ENCODE peak calls at places on chromosomes 16 and 17, in nine cellular contexts. S, C, D, P, W, Q, I, V and F are unnamed samples.

GRCh38 chr16:12257926-12258561 is 281.5 kb downstream of the SNX29 start:
- DNase-seq in W (no peak), D (no peak), V (no peak), P (no peak), S (peak), Q (no peak), I (no peak), C (no peak), F (no peak)

GRCh38 chr17:36627101-36627500 is 25.7 kb downstream of the MRM1 start:
- DNase-seq in C (no peak), P (no peak), S (no peak), W (no peak), V (no peak), I (no peak), D (no peak), Q (no peak), F (no peak)

GRCh38 chr16:75550211-75550662 is 5.8 kb downstream of the TMEM231 start:
- DNase-seq in D (peak), W (peak), P (peak), C (no peak), S (no peak), Q (no peak), I (no peak), V (peak), F (peak)

GRCh38 chr16:58024673-58025350 is 742 bp upstream of the MMP15 start:
- DNase-seq in I (peak), W (no peak), S (peak), V (no peak), P (no peak), D (no peak), Q (no peak), C (peak), F (peak)

GRCh38 chr16:50624449-50624782 is 56.7 kb downstream of the SNX20 start:
- DNase-seq in C (peak), S (no peak), I (no peak), D (no peak), Q (no peak), W (no peak), V (no peak), P (no peak), F (no peak)

GRCh38 chr17:45672301-45672700 is 111.8 kb upstream of the CRHR1 start:
- DNase-seq in I (no peak), D (no peak), Q (no peak), W (no peak), C (no peak), S (no peak), V (no peak), P (no peak), F (no peak)

GRCh38 chr17:17539591-17539990 is 43.4 kb upstream of the RASD1 start:
- DNase-seq in I (no peak), Q (no peak), P (no peak), V (no peak), C (no peak), W (no peak), D (no peak), S (no peak), F (no peak)

GRCh38 chr17:16991349-16992009 is 19.6 kb upstream of the TNFRSF13B start:
- DNase-seq in W (peak), I (peak), D (peak), S (peak), Q (peak), V (peak), C (peak), P (peak), F (peak)

GRCh38 chr16:74577882-74578366 is 29.0 kb downstream of the GLG1 start:
- DNase-seq in I (peak), Q (no peak), C (no peak), V (no peak), P (no peak), D (peak), W (no peak), S (no peak), F (no peak)

GRCh38 chr16:3004781-3005284 is 7.9 kb upstream of the CLDN9 start:
- DNase-seq in C (no peak), I (peak), P (no peak), W (no peak), D (no peak), Q (no peak), V (no peak), S (peak), F (peak)

GRCh38 chr17:47889734-47890529 is 6.1 kb upstream of the SP2 start:
- DNase-seq in Q (peak), S (peak), W (peak), P (peak), D (peak), V (peak), C (peak), I (peak), F (peak)

GRCh38 chr16:22186517-22186916 is 19.6 kb upstream of the EEF2K start:
- DNase-seq in D (no peak), S (no peak), P (no peak), I (no peak), Q (no peak), C (no peak), W (no peak), V (no peak), F (no peak)

GRCh38 chr17:42997984-42998938 is at the start of gene RPL27:
- DNase-seq in D (peak), C (peak), S (peak), I (peak), V (peak), P (peak), Q (peak), W (peak), F (peak)

GRCh38 chr17:80791758-80792284 is 199.8 kb upstream of the CHMP6 start:
- DNase-seq in V (peak), Q (peak), P (no peak), W (no peak), D (peak), I (peak), C (peak), S (no peak), F (peak)

GRCh38 chr16:81589975-81590650 is 145.5 kb downstream of the CMIP start:
- DNase-seq in P (no peak), Q (no peak), I (peak), D (no peak), V (no peak), C (peak), W (no peak), S (no peak), F (no peak)

GRCh38 chr16:67801889-67802288 is 4.5 kb downstream of the RANBP10 start:
- DNase-seq in Q (no peak), P (no peak), I (no peak), V (no peak), D (no peak), W (no peak), C (no peak), S (no peak), F (no peak)

GRCh38 chr16:51550785-51551184 is 399.7 kb upstream of the SALL1 start:
- DNase-seq in W (no peak), V (no peak), P (no peak), Q (no peak), I (no peak), C (no peak), D (peak), S (no peak), F (no peak)

GRCh38 chr17:15957608-15958307 is 12.8 kb downstream of the ADORA2B start:
- DNase-seq in D (no peak), Q (no peak), S (no peak), I (peak), P (no peak), C (peak), W (no peak), V (no peak), F (no peak)

GRCh38 chr16:14121872-14122271 is 50.8 kb downstream of the MRTFB start:
- DNase-seq in I (no peak), C (no peak), P (no peak), W (no peak), Q (no peak), V (no peak), D (no peak), S (no peak), F (no peak)

GRCh38 chr17:915416-916201 is 64.0 kb downstream of the NXN start:
- DNase-seq in V (no peak), Q (no peak), W (no peak), P (no peak), D (no peak), I (no peak), C (no peak), S (peak), F (no peak)

GRCh38 chr17:73594598-73594997 is 49.6 kb downstream of the SDK2 start:
- DNase-seq in W (no peak), P (no peak), C (no peak), V (no peak), S (no peak), I (no peak), Q (no peak), D (no peak), F (no peak)

GRCh38 chr16:1344499-1344898 is 7.2 kb downstream of the TSR3 start:
- DNase-seq in Q (no peak), W (no peak), P (no peak), D (no peak), I (no peak), C (no peak), S (no peak), V (no peak), F (no peak)

GRCh38 chr16:84503751-84504395 is 586 bp downstream of the MEAK7 start:
- DNase-seq in P (no peak), C (no peak), S (no peak), V (no peak), Q (peak), I (peak), D (peak), W (no peak), F (no peak)

GRCh38 chr16:4021070-4021779 is 95.0 kb downstream of the ADCY9 start:
- DNase-seq in S (no peak), P (peak), Q (no peak), V (no peak), W (no peak), I (peak), C (peak), D (no peak), F (peak)

GRCh38 chr16:85444879-85445778 is 168.0 kb upstream of the GSE1 start:
- DNase-seq in S (no peak), W (peak), I (no peak), Q (no peak), C (no peak), V (no peak), D (no peak), P (peak), F (no peak)

GRCh38 chr17:11372692-11373091 is 131.7 kb downstream of the SHISA6 start:
- DNase-seq in D (no peak), V (no peak), I (no peak), C (no peak), W (peak), S (no peak), P (no peak), Q (no peak), F (no peak)

GRCh38 chr16:445566-445965 is 20.1 kb downstream of the RAB11FIP3 start:
- DNase-seq in P (no peak), D (no peak), V (no peak), I (no peak), C (no peak), W (no peak), Q (no peak), S (no peak), F (no peak)

GRCh38 chr16:86516618-86517003 is 6.3 kb downstream of the FOXF1 start:
- DNase-seq in I (no peak), W (no peak), C (peak), P (no peak), S (no peak), Q (no peak), V (no peak), D (peak), F (no peak)

GRCh38 chr16:88633684-88634140 is 4.7 kb upstream of the IL17C start:
- DNase-seq in Q (peak), V (peak), P (no peak), S (peak), D (peak), W (peak), C (peak), I (no peak), F (no peak)

GRCh38 chr17:8839410-8839935 is 28.0 kb downstream of the PIK3R6 start:
- DNase-seq in V (no peak), P (no peak), I (no peak), W (no peak), S (no peak), D (no peak), C (no peak), Q (no peak), F (no peak)

GRCh38 chr16:59252317-59252716 is 518.2 kb upstream of the GOT2 start:
- DNase-seq in P (no peak), C (no peak), Q (no peak), S (peak), D (no peak), I (no peak), W (no peak), V (no peak), F (no peak)

GRCh38 chr17:79008666-79009387 is 737 bp downstream of the CANT1 start:
- DNase-seq in D (no peak), W (no peak), Q (no peak), P (no peak), S (no peak), C (no peak), I (no peak), V (no peak), F (no peak)

GRCh38 chr17:59366773-59367656 is 35.6 kb downstream of the YPEL2 start:
- DNase-seq in D (peak), I (peak), S (peak), P (peak), V (peak), W (no peak), Q (peak), C (no peak), F (peak)

GRCh38 chr16:23290189-23291062 is 11.7 kb upstream of the SCNN1B start:
- DNase-seq in V (no peak), I (peak), W (no peak), P (no peak), C (no peak), S (no peak), Q (no peak), D (no peak), F (no peak)

GRCh38 chr17:71229036-71229435 is 891.8 kb upstream of the SOX9 start:
- DNase-seq in S (no peak), C (no peak), I (no peak), V (no peak), D (peak), Q (no peak), P (no peak), W (no peak), F (no peak)

GRCh38 chr17:41910701-41911391 is 7.9 kb downstream of the ACLY start:
- DNase-seq in W (no peak), D (peak), S (no peak), P (no peak), I (no peak), C (no peak), V (peak), Q (no peak), F (no peak)

GRCh38 chr17:73496232-73496631 is 148.0 kb downstream of the SDK2 start:
- DNase-seq in W (no peak), Q (no peak), C (no peak), P (no peak), I (no peak), D (no peak), V (no peak), S (no peak), F (no peak)

DNA sequence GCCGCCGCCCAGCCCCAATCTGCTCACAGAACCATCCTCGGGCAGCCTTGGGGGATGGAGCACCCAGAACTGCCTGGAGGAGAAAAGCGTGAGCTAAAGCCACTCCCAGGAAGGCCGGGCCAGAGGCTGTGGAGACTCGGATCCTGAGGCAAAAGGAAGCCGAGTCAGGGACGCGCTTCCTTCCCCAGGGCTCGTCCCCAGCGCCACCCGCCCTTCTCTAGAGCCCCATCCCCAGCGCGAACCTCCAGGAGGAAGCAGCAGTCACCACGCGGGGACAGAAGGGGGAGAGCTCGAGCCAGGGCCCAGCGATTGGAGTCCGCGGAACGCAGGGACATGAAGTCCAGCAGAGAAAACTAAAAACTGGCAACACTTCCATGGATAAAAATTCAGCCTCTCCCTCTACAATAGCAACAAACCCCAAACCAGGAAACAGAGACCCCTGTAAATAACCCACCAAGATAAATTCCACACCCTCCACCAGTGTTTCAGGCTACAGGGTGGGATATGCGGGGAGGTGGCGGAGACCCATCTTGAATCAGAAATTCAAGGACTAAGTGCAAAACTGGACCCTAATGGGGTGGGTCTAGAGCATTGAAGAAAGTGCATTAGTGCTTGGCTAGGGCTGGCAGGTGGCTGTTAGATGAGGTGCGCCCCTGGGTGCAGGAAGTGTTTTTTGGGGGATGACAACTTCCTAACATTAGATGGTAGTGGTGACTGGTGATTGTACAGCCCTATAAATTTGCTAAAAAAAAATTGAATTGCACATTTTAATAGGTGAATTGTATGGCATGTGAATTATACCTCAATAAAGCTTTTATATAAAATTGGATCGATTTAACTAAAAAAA is 116.1 kb upstream of the METRNL start:
- DNase-seq in P (peak), W (no peak), S (peak), Q (peak), D (peak), V (peak), C (peak), I (no peak), F (peak)
- H3K4me3 ChIP-seq in P (no peak), W (no peak), S (no peak), Q (no peak), D (no peak), V (peak), C (peak), I (no peak), F (no peak)

GRCh38 chr16:72856797-72857196 is 191.1 kb downstream of the ZFHX3 start:
- DNase-seq in C (no peak), I (no peak), W (no peak), Q (no peak), S (no peak), V (peak), P (no peak), D (no peak), F (no peak)
- TF ChIP-seq CTCF in C (no peak), I (peak), W (peak), Q (no peak), S (peak), V (peak), P (peak), D (peak), F (no peak)

DNA sequence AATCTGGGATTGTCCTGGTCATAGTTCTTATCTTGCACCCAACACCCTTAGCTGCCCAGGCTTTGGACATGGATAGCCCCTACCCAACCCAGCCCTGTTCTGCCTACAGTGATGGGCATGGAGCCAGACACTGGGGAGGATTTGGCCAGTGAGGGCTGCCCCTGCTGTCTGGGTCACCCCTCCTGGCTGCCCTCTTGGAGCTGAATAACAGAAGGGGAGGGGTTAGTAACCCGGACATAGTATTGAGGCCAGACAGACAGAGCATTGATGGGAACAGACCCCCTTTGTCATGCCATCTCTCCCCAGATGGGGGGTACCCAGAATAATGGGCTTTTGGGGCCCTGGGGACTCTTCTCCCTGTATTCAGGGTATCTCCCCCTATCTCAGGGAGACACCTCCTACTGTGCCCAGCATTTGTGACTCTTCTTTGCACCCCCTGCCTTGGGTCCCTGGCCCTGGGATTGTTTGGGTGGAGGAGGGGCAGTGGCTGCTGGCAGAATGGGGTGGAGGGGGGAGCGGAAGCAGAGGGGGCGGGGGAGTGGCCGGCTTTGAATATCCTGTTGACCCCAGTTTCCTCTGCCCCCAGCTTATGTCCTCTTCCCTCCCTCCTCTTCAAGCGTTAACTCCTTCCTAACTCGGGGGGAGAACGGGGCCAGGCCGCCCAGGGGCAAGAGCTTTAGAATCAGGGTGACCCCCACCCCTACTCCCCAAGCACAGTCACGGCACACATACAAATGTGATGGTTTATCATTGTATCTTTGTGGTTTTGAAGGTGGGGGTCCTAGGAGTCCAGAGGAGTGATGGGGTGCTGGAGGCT is 17.0 kb downstream of the GJD3 start:
- DNase-seq in D (no peak), V (no peak), C (no peak), S (no peak), W (no peak), I (no peak), Q (peak), P (no peak), F (no peak)
- H3K27ac ChIP-seq in D (peak), V (no peak), C (peak), S (no peak), W (no peak), I (no peak), Q (peak), P (peak), F (peak)

GRCh38 chr17:10292057-10292931 is 80.5 kb downstream of the MYH13 start:
- DNase-seq in P (no peak), D (peak), I (no peak), W (no peak), C (no peak), Q (no peak), S (peak), V (no peak), F (no peak)
- H3K4me3 ChIP-seq in P (no peak), D (no peak), I (no peak), W (peak), C (no peak), Q (no peak), S (no peak), V (no peak), F (no peak)

GRCh38 chr16:82605863-82606620 is 20.7 kb upstream of the CDH13 start:
- DNase-seq in Q (no peak), C (no peak), S (peak), P (no peak), V (no peak), D (no peak), W (no peak), I (no peak), F (no peak)

GRCh38 chr16:82598766-82599165 is 28.0 kb upstream of the CDH13 start:
- DNase-seq in C (no peak), V (no peak), W (no peak), S (no peak), Q (no peak), P (no peak), D (no peak), I (no peak), F (no peak)

GRCh38 chr16:82609140-82609539 is 17.6 kb upstream of the CDH13 start:
- DNase-seq in I (no peak), Q (no peak), D (no peak), C (peak), S (peak), V (no peak), W (no peak), P (no peak), F (no peak)

GRCh38 chr16:82605076-82605475 is 21.7 kb upstream of the CDH13 start:
- DNase-seq in V (no peak), W (no peak), P (no peak), Q (no peak), S (no peak), D (no peak), C (no peak), I (no peak), F (no peak)

DNA sequence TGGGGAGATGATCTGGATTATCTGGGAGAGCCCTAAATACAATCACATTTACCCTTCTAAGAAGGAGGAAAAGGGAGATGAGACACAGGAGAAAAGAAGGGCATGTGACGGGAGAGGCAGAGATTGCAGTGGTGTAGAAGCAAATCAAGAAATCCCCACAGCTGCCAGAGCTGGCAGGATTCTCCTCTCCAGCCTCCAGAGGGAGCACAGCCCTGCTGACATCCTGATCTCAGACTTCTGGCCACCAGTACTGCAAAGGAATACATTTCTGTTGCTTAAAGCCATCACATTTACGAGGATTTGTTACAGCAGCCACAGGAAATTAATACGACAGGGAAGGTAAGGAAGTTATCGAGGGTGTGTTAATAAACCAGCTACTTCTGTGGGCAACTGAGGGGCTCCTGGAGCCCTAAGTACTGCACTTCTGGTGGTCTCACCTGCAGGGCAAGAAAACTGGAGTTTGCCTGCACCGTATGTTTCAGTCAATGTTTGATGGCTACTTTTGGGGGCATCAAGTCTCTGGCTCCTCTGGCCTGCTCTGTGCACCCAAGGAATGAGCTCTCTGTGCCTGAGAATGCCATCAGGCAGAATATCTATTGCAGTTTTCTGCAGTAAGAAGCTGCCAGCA is 22.9 kb upstream of the CDH13 start:
- DNase-seq in S (peak), C (no peak), W (no peak), V (peak), D (peak), P (peak), Q (no peak), I (no peak), F (no peak)
- TF ChIP-seq CTCF in S (peak), C (peak), W (no peak), V (peak), D (peak), P (peak), Q (no peak), I (no peak), F (peak)

GRCh38 chr17:40588557-40588956 is 23.3 kb upstream of the CCR7 start:
- DNase-seq in C (no peak), P (no peak), V (no peak), D (no peak), W (no peak), Q (no peak), I (no peak), S (no peak), F (no peak)
- H3K27ac ChIP-seq in C (no peak), P (no peak), V (no peak), D (no peak), W (no peak), Q (no peak), I (no peak), S (no peak), F (no peak)